ENCODE peak calls at places on chromosomes 16 and 17, in eight cellular contexts. One of them, this sample, is unnamed.

GRCh38 chr16:72787130-72787518 is 260.8 kb downstream of the ZFHX3 start:
- DNase-seq in ovary: no peak
- DNase-seq in adrenal gland: no peak
- DNase-seq in AG09309: no peak
- DNase-seq in fibroblast of pulmonary artery: no peak
- DNase-seq in CD8-positive, alpha-beta T cell: no peak
- DNase-seq in pancreas: no peak
- DNase-seq in epithelial cell of esophagus: no peak
- DNase-seq in this sample: no peak

GRCh38 chr16:88013091-88013609 is 61.9 kb downstream of the BANP start:
- DNase-seq in ovary: no peak
- DNase-seq in adrenal gland: peak
- DNase-seq in AG09309: no peak
- DNase-seq in fibroblast of pulmonary artery: no peak
- DNase-seq in CD8-positive, alpha-beta T cell: no peak
- DNase-seq in pancreas: no peak
- DNase-seq in epithelial cell of esophagus: peak
- DNase-seq in this sample: no peak

GRCh38 chr17:50201226-50201854 is at the start of gene COL1A1:
- DNase-seq in ovary: peak
- DNase-seq in adrenal gland: peak
- DNase-seq in AG09309: peak
- DNase-seq in fibroblast of pulmonary artery: peak
- DNase-seq in CD8-positive, alpha-beta T cell: no peak
- DNase-seq in pancreas: no peak
- DNase-seq in epithelial cell of esophagus: no peak
- DNase-seq in this sample: no peak

GRCh38 chr16:84982434-84982833 is 28.9 kb downstream of the ZDHHC7 start:
- DNase-seq in ovary: no peak
- DNase-seq in adrenal gland: no peak
- DNase-seq in AG09309: no peak
- DNase-seq in fibroblast of pulmonary artery: no peak
- DNase-seq in CD8-positive, alpha-beta T cell: peak
- DNase-seq in pancreas: peak
- DNase-seq in epithelial cell of esophagus: no peak
- DNase-seq in this sample: no peak

GRCh38 chr16:67294927-67295326 is 15.6 kb downstream of the PLEKHG4 start:
- DNase-seq in ovary: no peak
- DNase-seq in adrenal gland: no peak
- DNase-seq in AG09309: peak
- DNase-seq in fibroblast of pulmonary artery: peak
- DNase-seq in CD8-positive, alpha-beta T cell: no peak
- DNase-seq in pancreas: no peak
- DNase-seq in epithelial cell of esophagus: no peak
- DNase-seq in this sample: no peak

GRCh38 chr17:35486920-35487727 is 38.6 kb upstream of the SLFN13 start:
- DNase-seq in ovary: peak
- DNase-seq in adrenal gland: peak
- DNase-seq in AG09309: no peak
- DNase-seq in fibroblast of pulmonary artery: peak
- DNase-seq in CD8-positive, alpha-beta T cell: peak
- DNase-seq in pancreas: peak
- DNase-seq in epithelial cell of esophagus: peak
- DNase-seq in this sample: no peak

GRCh38 chr16:57020651-57021050 is 31.3 kb downstream of the NLRC5 start:
- DNase-seq in ovary: no peak
- DNase-seq in adrenal gland: no peak
- DNase-seq in AG09309: no peak
- DNase-seq in fibroblast of pulmonary artery: no peak
- DNase-seq in CD8-positive, alpha-beta T cell: no peak
- DNase-seq in pancreas: no peak
- DNase-seq in epithelial cell of esophagus: no peak
- DNase-seq in this sample: no peak

GRCh38 chr17:65074778-65075250 is 18.3 kb upstream of the GNA13 start:
- DNase-seq in ovary: peak
- DNase-seq in adrenal gland: peak
- DNase-seq in AG09309: no peak
- DNase-seq in fibroblast of pulmonary artery: peak
- DNase-seq in CD8-positive, alpha-beta T cell: no peak
- DNase-seq in pancreas: peak
- DNase-seq in epithelial cell of esophagus: no peak
- DNase-seq in this sample: no peak

GRCh38 chr17:46768540-46768870 is 50.0 kb downstream of the WNT3 start:
- DNase-seq in ovary: no peak
- DNase-seq in adrenal gland: no peak
- DNase-seq in AG09309: no peak
- DNase-seq in fibroblast of pulmonary artery: no peak
- DNase-seq in CD8-positive, alpha-beta T cell: no peak
- DNase-seq in pancreas: no peak
- DNase-seq in epithelial cell of esophagus: no peak
- DNase-seq in this sample: no peak

GRCh38 chr16:89375021-89375420 is 115.3 kb downstream of the ANKRD11 start:
- DNase-seq in ovary: no peak
- DNase-seq in adrenal gland: no peak
- DNase-seq in AG09309: no peak
- DNase-seq in fibroblast of pulmonary artery: no peak
- DNase-seq in CD8-positive, alpha-beta T cell: no peak
- DNase-seq in pancreas: no peak
- DNase-seq in epithelial cell of esophagus: no peak
- DNase-seq in this sample: no peak

GRCh38 chr17:47694818-47695663 is 1.1 kb downstream of the TBKBP1 start:
- DNase-seq in ovary: peak
- DNase-seq in adrenal gland: peak
- DNase-seq in AG09309: no peak
- DNase-seq in fibroblast of pulmonary artery: peak
- DNase-seq in CD8-positive, alpha-beta T cell: peak
- DNase-seq in pancreas: peak
- DNase-seq in epithelial cell of esophagus: peak
- DNase-seq in this sample: no peak

GRCh38 chr17:37458805-37459204 is 30.9 kb upstream of the DUSP14 start:
- DNase-seq in ovary: no peak
- DNase-seq in adrenal gland: no peak
- DNase-seq in AG09309: no peak
- DNase-seq in fibroblast of pulmonary artery: peak
- DNase-seq in CD8-positive, alpha-beta T cell: no peak
- DNase-seq in pancreas: no peak
- DNase-seq in epithelial cell of esophagus: peak
- DNase-seq in this sample: no peak

GRCh38 chr16:84503751-84504395 is 586 bp downstream of the MEAK7 start:
- DNase-seq in ovary: no peak
- DNase-seq in adrenal gland: no peak
- DNase-seq in AG09309: no peak
- DNase-seq in fibroblast of pulmonary artery: no peak
- DNase-seq in CD8-positive, alpha-beta T cell: no peak
- DNase-seq in pancreas: no peak
- DNase-seq in epithelial cell of esophagus: peak
- DNase-seq in this sample: no peak

GRCh38 chr17:64736804-64737492 is 74.8 kb upstream of the SMURF2 start:
- DNase-seq in ovary: no peak
- DNase-seq in adrenal gland: peak
- DNase-seq in AG09309: no peak
- DNase-seq in fibroblast of pulmonary artery: peak
- DNase-seq in CD8-positive, alpha-beta T cell: peak
- DNase-seq in pancreas: peak
- DNase-seq in epithelial cell of esophagus: peak
- DNase-seq in this sample: no peak

GRCh38 chr17:74212262-74212912 is 984 bp upstream of the TTYH2 start:
- DNase-seq in ovary: no peak
- DNase-seq in adrenal gland: no peak
- DNase-seq in AG09309: no peak
- DNase-seq in fibroblast of pulmonary artery: no peak
- DNase-seq in CD8-positive, alpha-beta T cell: peak
- DNase-seq in pancreas: no peak
- DNase-seq in epithelial cell of esophagus: peak
- DNase-seq in this sample: no peak

GRCh38 chr17:74212913-74213791 is at the start of gene TTYH2:
- DNase-seq in ovary: peak
- DNase-seq in adrenal gland: peak
- DNase-seq in AG09309: no peak
- DNase-seq in fibroblast of pulmonary artery: peak
- DNase-seq in CD8-positive, alpha-beta T cell: peak
- DNase-seq in pancreas: peak
- DNase-seq in epithelial cell of esophagus: peak
- DNase-seq in this sample: peak

GRCh38 chr17:74215332-74215727 is 2.0 kb downstream of the TTYH2 start:
- DNase-seq in ovary: no peak
- DNase-seq in adrenal gland: no peak
- DNase-seq in AG09309: no peak
- DNase-seq in fibroblast of pulmonary artery: no peak
- DNase-seq in CD8-positive, alpha-beta T cell: no peak
- DNase-seq in pancreas: no peak
- DNase-seq in epithelial cell of esophagus: no peak
- DNase-seq in this sample: no peak

GRCh38 chr17:74214642-74215331 is 1.4 kb downstream of the TTYH2 start:
- DNase-seq in ovary: no peak
- DNase-seq in adrenal gland: no peak
- DNase-seq in AG09309: no peak
- DNase-seq in fibroblast of pulmonary artery: no peak
- DNase-seq in CD8-positive, alpha-beta T cell: no peak
- DNase-seq in pancreas: no peak
- DNase-seq in epithelial cell of esophagus: no peak
- DNase-seq in this sample: no peak

GRCh38 chr17:74213897-74214386 is 571 bp downstream of the TTYH2 start:
- DNase-seq in ovary: peak
- DNase-seq in adrenal gland: no peak
- DNase-seq in AG09309: no peak
- DNase-seq in fibroblast of pulmonary artery: no peak
- DNase-seq in CD8-positive, alpha-beta T cell: no peak
- DNase-seq in pancreas: no peak
- DNase-seq in epithelial cell of esophagus: no peak
- DNase-seq in this sample: no peak
- H3K4me3 ChIP-seq in ovary: peak
- H3K4me3 ChIP-seq in adrenal gland: peak
- H3K4me3 ChIP-seq in AG09309: peak
- H3K4me3 ChIP-seq in fibroblast of pulmonary artery: peak
- H3K4me3 ChIP-seq in CD8-positive, alpha-beta T cell: peak
- H3K4me3 ChIP-seq in pancreas: peak
- H3K4me3 ChIP-seq in epithelial cell of esophagus: peak
- H3K4me3 ChIP-seq in this sample: peak

DNA sequence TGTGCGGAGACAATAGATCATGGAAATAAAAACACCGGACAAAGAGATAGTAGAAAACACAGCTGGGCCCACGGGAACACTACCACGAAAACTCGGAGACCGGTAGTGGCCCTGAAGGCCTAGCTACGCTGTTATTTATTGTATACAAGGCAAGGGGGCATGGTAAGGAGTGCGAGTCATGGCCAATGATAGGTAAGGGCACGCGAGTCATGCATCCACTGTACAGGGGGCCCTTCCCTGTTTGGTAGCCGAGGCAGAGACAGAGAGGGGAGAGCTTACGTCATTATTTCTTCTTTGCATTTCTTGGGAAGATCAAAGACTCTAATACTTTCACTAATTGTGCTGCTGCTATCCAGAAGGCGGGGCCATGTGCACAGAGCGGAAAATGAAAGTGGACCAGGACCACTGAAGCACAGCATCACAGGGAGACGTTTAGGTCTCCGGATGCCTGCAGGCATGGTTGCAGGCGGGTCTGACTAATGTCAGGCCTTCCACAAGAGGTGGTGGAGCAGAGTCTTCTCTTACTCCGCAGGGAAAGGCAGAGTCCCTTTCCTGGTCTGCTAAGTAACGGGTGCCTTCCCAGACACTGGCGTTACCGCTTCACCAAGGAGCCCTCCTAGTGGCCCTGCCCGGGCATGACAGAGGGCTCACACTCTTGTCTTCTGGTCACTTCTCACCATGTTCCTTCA is 74.4 kb upstream of the ARL4D start:
- DNase-seq in ovary: no peak
- DNase-seq in adrenal gland: no peak
- DNase-seq in AG09309: no peak
- DNase-seq in fibroblast of pulmonary artery: no peak
- DNase-seq in CD8-positive, alpha-beta T cell: no peak
- DNase-seq in pancreas: no peak
- DNase-seq in epithelial cell of esophagus: no peak
- DNase-seq in this sample: no peak
- TF ChIP-seq CTCF in ovary: no peak
- TF ChIP-seq CTCF in adrenal gland: peak
- TF ChIP-seq CTCF in AG09309: no peak
- TF ChIP-seq CTCF in fibroblast of pulmonary artery: no peak
- TF ChIP-seq CTCF in CD8-positive, alpha-beta T cell: no peak
- TF ChIP-seq CTCF in pancreas: no peak
- TF ChIP-seq CTCF in epithelial cell of esophagus: no peak
- TF ChIP-seq CTCF in this sample: no peak

DNA sequence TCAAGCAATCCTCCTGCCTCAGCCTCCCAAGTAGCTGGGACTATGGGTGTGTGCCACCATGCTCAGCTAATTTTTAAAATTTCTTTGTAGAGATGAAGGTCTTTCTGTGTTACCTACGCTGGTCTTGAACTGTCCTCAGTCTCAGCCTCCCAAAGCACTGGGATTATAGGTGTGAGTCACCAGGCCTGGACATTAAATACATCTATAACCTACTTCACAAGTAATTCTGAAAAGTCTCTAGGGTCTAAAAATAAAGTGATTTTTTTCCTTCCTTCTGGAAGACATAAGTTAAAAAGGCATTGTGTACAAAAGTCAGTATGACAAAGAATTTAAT is 118.3 kb downstream of the PARN start:
- DNase-seq in ovary: no peak
- DNase-seq in adrenal gland: no peak
- DNase-seq in AG09309: no peak
- DNase-seq in fibroblast of pulmonary artery: no peak
- DNase-seq in CD8-positive, alpha-beta T cell: no peak
- DNase-seq in pancreas: no peak
- DNase-seq in epithelial cell of esophagus: peak
- DNase-seq in this sample: no peak
- H3K4me3 ChIP-seq in ovary: no peak
- H3K4me3 ChIP-seq in adrenal gland: no peak
- H3K4me3 ChIP-seq in AG09309: no peak
- H3K4me3 ChIP-seq in fibroblast of pulmonary artery: no peak
- H3K4me3 ChIP-seq in CD8-positive, alpha-beta T cell: no peak
- H3K4me3 ChIP-seq in pancreas: no peak
- H3K4me3 ChIP-seq in epithelial cell of esophagus: no peak
- H3K4me3 ChIP-seq in this sample: no peak

GRCh38 chr16:81314603-81315270 is at the start of gene GAN:
- DNase-seq in ovary: peak
- DNase-seq in adrenal gland: peak
- DNase-seq in AG09309: peak
- DNase-seq in fibroblast of pulmonary artery: peak
- DNase-seq in CD8-positive, alpha-beta T cell: peak
- DNase-seq in pancreas: peak
- DNase-seq in epithelial cell of esophagus: peak
- DNase-seq in this sample: peak

GRCh38 chr16:81316176-81316496 is 1.4 kb downstream of the GAN start:
- DNase-seq in ovary: no peak
- DNase-seq in adrenal gland: no peak
- DNase-seq in AG09309: no peak
- DNase-seq in fibroblast of pulmonary artery: no peak
- DNase-seq in CD8-positive, alpha-beta T cell: no peak
- DNase-seq in pancreas: no peak
- DNase-seq in epithelial cell of esophagus: no peak
- DNase-seq in this sample: no peak

GRCh38 chr16:81318711-81319110 is 3.9 kb downstream of the GAN start:
- DNase-seq in ovary: no peak
- DNase-seq in adrenal gland: no peak
- DNase-seq in AG09309: no peak
- DNase-seq in fibroblast of pulmonary artery: no peak
- DNase-seq in CD8-positive, alpha-beta T cell: no peak
- DNase-seq in pancreas: no peak
- DNase-seq in epithelial cell of esophagus: no peak
- DNase-seq in this sample: no peak

GRCh38 chr16:81313731-81314602 is 795 bp upstream of the GAN start:
- DNase-seq in ovary: no peak
- DNase-seq in adrenal gland: no peak
- DNase-seq in AG09309: no peak
- DNase-seq in fibroblast of pulmonary artery: peak
- DNase-seq in CD8-positive, alpha-beta T cell: no peak
- DNase-seq in pancreas: no peak
- DNase-seq in epithelial cell of esophagus: no peak
- DNase-seq in this sample: peak

GRCh38 chr16:81315271-81316175 is 761 bp downstream of the GAN start:
- DNase-seq in ovary: peak
- DNase-seq in adrenal gland: peak
- DNase-seq in AG09309: no peak
- DNase-seq in fibroblast of pulmonary artery: peak
- DNase-seq in CD8-positive, alpha-beta T cell: peak
- DNase-seq in pancreas: peak
- DNase-seq in epithelial cell of esophagus: peak
- DNase-seq in this sample: no peak
- TF ChIP-seq CTCF in ovary: no peak
- TF ChIP-seq CTCF in adrenal gland: no peak
- TF ChIP-seq CTCF in AG09309: no peak
- TF ChIP-seq CTCF in fibroblast of pulmonary artery: no peak
- TF ChIP-seq CTCF in CD8-positive, alpha-beta T cell: no peak
- TF ChIP-seq CTCF in pancreas: no peak
- TF ChIP-seq CTCF in epithelial cell of esophagus: no peak
- TF ChIP-seq CTCF in this sample: peak

This sample was measured in AG04449.